ENCODE peak calls at places on chromosomes 13 and 19, in eight cellular contexts. J, C, G, R, N, P, X and I are unnamed samples.

GRCh38 chr19:40717880-40718773 is 1.2 kb downstream of the ITPKC start:
- DNase-seq in J (peak; percentile 76), C (no peak), G (peak; percentile 35), R (no peak), N (peak; percentile 27), P (peak; percentile 29), X (no peak), I (no peak)

GRCh38 chr13:113732961-113733950 is 25.8 kb upstream of the TMEM255B start:
- DNase-seq in J (peak; percentile 43), C (no peak), G (no peak), R (no peak), N (no peak), P (no peak), X (no peak), I (no peak)

GRCh38 chr19:18741566-18742121 is 49.5 kb downstream of the COMP start:
- DNase-seq in J (peak; percentile 90), C (peak; percentile 24), G (no peak), R (no peak), N (no peak), P (no peak), X (peak; percentile 84), I (no peak)

GRCh38 chr13:79522583-79522982 is 41.6 kb downstream of the NDFIP2 start:
- DNase-seq in J (no peak), C (no peak), G (peak; percentile 7), R (no peak), N (peak; percentile 62), P (peak; percentile 17), X (no peak), I (no peak)

GRCh38 chr19:41934849-41935374 is 6.7 kb upstream of the ERFL start:
- DNase-seq in J (peak; percentile 74), C (peak; percentile 57), G (peak; percentile 87), R (peak; percentile 73), N (peak; percentile 59), P (peak; percentile 77), X (peak; percentile 90), I (peak; percentile 88)

GRCh38 chr13:60261432-60262351 is 98.0 kb upstream of the DIAPH3 start:
- DNase-seq in J (no peak), C (peak; percentile 81), G (no peak), R (no peak), N (no peak), P (no peak), X (peak; percentile 70), I (no peak)

GRCh38 chr13:33351324-33351723 is 65.8 kb upstream of the STARD13 start:
- DNase-seq in J (no peak), C (no peak), G (peak; percentile 73), R (no peak), N (peak; percentile 62), P (peak; percentile 25), X (peak; percentile 41), I (peak; percentile 49)

GRCh38 chr13:98650376-98651107 is 73.6 kb upstream of the STK24 start:
- DNase-seq in J (peak; percentile 93), C (no peak), G (no peak), R (no peak), N (no peak), P (no peak), X (no peak), I (no peak)

GRCh38 chr19:7833225-7834156 is 3.5 kb downstream of the EVI5L start:
- DNase-seq in J (peak; percentile 92), C (no peak), G (peak; percentile 75), R (no peak), N (peak; percentile 16), P (peak; percentile 75), X (no peak), I (no peak)

GRCh38 chr19:51742736-51743288 is 8.9 kb downstream of the FPR1 start:
- DNase-seq in J (no peak), C (no peak), G (no peak), R (no peak), N (no peak), P (peak; percentile 97), X (no peak), I (no peak)

GRCh38 chr13:46593403-46593802 is 40.4 kb downstream of the LRCH1 start:
- DNase-seq in J (no peak), C (no peak), G (no peak), R (peak; percentile 27), N (no peak), P (no peak), X (no peak), I (no peak)

GRCh38 chr13:32811297-32811800 is 204.9 kb upstream of the KL start:
- DNase-seq in J (no peak), C (no peak), G (peak; percentile 40), R (no peak), N (peak; percentile 76), P (peak; percentile 51), X (peak; percentile 82), I (no peak)

GRCh38 chr19:51799311-51799997 is 4.5 kb downstream of the FPR3 start:
- DNase-seq in J (peak; percentile 80), C (no peak), G (peak; percentile 93), R (no peak), N (peak; percentile 97), P (peak; percentile 98), X (peak; percentile 36), I (peak; percentile 86)

GRCh38 chr19:1227313-1227626 is 10.5 kb downstream of the CBARP start:
- DNase-seq in J (no peak), C (no peak), G (no peak), R (no peak), N (no peak), P (no peak), X (no peak), I (no peak)

GRCh38 chr13:98293103-98293502 is 116.0 kb upstream of the RNF113B start:
- DNase-seq in J (no peak), C (no peak), G (no peak), R (no peak), N (peak; percentile 49), P (no peak), X (peak; percentile 30), I (no peak)

GRCh38 chr13:99385940-99386339 is 78.7 kb upstream of the GPR183 start:
- DNase-seq in J (no peak), C (no peak), G (no peak), R (no peak), N (no peak), P (no peak), X (no peak), I (no peak)